ENCODE peak calls at places on chromosomes 7 and 10, in seven cellular contexts. P, M, C, H, B, S and V are unnamed samples. For H3K4me1, the result is how much of the 10 kb centered on the place peaks cover.

GRCh38 chr7:127731431-127732080 is 79.6 kb downstream of the SND1 start:
- DNase-seq in P (no peak), M (no peak), C (no peak), H (no peak), B (no peak), S (no peak), V (no peak)

GRCh38 chr7:78769551-78770101 is 683.8 kb downstream of the MAGI2 start:
- DNase-seq in P (no peak), M (no peak), C (no peak), H (peak), B (no peak), S (no peak), V (no peak)

GRCh38 chr7:134440067-134440466 is 18.8 kb downstream of the AKR1B1 start:
- DNase-seq in P (no peak), M (no peak), C (no peak), H (no peak), B (no peak), S (no peak), V (peak)

GRCh38 chr7:142697270-142697669 is 52.0 kb upstream of the PRSS1 start:
- DNase-seq in P (no peak), M (no peak), C (no peak), H (no peak), B (no peak), S (no peak), V (no peak)

GRCh38 chr7:54967384-54967783 is 51.4 kb upstream of the EGFR start:
- DNase-seq in P (peak), M (peak), C (no peak), H (no peak), B (no peak), S (peak), V (no peak)

GRCh38 chr7:37342665-37343471 is 105.8 kb downstream of the ELMO1 start:
- DNase-seq in P (no peak), M (no peak), C (no peak), H (peak), B (peak), S (no peak), V (no peak)

GRCh38 chr10:49647985-49648795 is 31.3 kb upstream of the C10orf53 start:
- DNase-seq in P (no peak), M (no peak), C (no peak), H (no peak), B (no peak), S (no peak), V (no peak)

GRCh38 chr7:108132551-108133265 is 2.5 kb upstream of the LAMB4 start:
- DNase-seq in P (no peak), M (no peak), C (no peak), H (no peak), B (no peak), S (no peak), V (no peak)

GRCh38 chr7:36088966-36089365 is 64.1 kb upstream of the EEPD1 start:
- DNase-seq in P (no peak), M (no peak), C (no peak), H (no peak), B (no peak), S (no peak), V (no peak)

GRCh38 chr10:101283762-101284161 is 54.5 kb upstream of the LBX1 start:
- DNase-seq in P (no peak), M (no peak), C (no peak), H (no peak), B (no peak), S (no peak), V (no peak)

GRCh38 chr10:102616071-102616770 is 28.1 kb upstream of the TRIM8 start:
- DNase-seq in P (no peak), M (no peak), C (no peak), H (no peak), B (no peak), S (no peak), V (peak)

GRCh38 chr7:92768501-92769360 is 67.6 kb downstream of the CDK6 start:
- DNase-seq in P (no peak), M (peak), C (no peak), H (peak), B (no peak), S (no peak), V (no peak)

DNA sequence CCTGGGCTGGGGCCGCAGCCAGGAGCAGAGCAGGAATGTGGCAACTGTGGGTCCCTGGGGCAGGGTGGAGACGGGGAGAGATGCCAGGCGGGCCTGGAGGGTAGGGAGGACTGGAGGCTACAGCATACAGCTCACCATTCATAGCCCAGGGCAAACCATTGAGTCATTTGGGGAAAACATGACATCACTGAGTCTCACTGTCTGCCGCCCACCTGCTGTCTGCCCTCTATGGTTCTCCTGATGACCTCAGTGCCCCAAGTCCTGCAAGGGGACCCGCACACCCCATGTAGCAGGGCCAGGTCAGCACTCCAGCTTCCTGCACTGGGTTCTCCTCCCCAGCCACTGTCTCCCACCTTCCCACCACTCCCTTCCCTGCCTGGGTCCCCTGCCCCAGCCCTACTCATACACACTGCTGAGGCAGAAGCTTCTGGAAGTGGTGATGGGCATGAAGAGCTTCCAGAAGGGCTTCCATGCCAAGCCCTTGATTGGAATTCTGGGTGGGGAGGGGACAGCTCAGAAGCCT is 10.4 kb downstream of the CHST3 start:
- DNase-seq in P (peak), M (peak), C (no peak), H (no peak), B (no peak), S (no peak), V (no peak)
- H3K27ac ChIP-seq in P (peak), M (no peak), C (peak), H (peak), B (no peak), S (no peak), V (peak)

DNA sequence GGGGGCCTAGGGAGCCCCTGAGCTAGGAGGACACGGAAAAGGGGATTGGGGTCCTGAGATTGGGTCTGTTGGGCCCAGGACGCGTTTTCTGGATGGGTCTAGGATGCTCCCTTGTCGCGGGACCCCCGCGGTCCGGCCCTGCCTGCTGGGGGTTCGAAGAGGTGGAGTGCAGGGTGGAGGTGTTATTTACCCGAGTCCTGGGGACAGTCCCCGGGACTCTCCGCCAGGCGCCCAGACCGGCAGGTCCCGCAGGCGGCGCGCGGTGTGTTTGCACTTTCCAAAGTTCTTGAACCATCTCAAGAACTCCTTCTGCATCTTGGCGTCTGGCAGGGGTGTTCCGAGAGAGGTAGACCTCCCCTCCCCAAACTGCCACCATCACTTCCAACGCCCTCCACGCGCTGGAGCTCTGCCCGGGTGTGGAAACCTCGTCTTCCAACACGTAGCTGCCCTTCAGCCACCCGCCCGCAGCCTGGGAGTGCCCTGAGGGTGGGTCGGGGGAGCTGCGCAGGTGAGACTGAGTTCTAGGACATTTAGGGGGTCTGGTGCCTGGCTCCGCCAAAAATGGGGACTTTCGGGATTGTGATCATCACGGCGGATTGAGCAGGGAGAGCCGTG is 569 bp downstream of the CAV1 start:
- DNase-seq in P (peak), M (no peak), C (peak), H (peak), B (peak), S (peak), V (peak)
- H3K4me1 ChIP-seq in P (half or more), M (under half), C (under half), H (under half), B (under half), S (under half), V (half or more)

GRCh38 chr10:6141296-6142151 is 52.7 kb downstream of the RBM17 start:
- DNase-seq in P (no peak), M (peak), C (no peak), H (peak), B (peak), S (no peak), V (no peak)

GRCh38 chr10:6140965-6141295 is 52.1 kb downstream of the RBM17 start:
- DNase-seq in P (no peak), M (no peak), C (no peak), H (no peak), B (no peak), S (no peak), V (no peak)

GRCh38 chr10:6139470-6139869 is 50.6 kb downstream of the RBM17 start:
- DNase-seq in P (no peak), M (no peak), C (peak), H (no peak), B (no peak), S (no peak), V (no peak)

GRCh38 chr10:6138456-6138855 is 49.6 kb downstream of the RBM17 start:
- DNase-seq in P (no peak), M (no peak), C (peak), H (no peak), B (no peak), S (no peak), V (no peak)

GRCh38 chr10:6140141-6140841 is 51.5 kb downstream of the RBM17 start:
- DNase-seq in P (no peak), M (no peak), C (peak), H (peak), B (peak), S (no peak), V (no peak)
- H3K4me3 ChIP-seq in P (no peak), M (no peak), C (no peak), H (no peak), B (peak), S (no peak), V (no peak)

GRCh38 chr10:97570789-97571536 is 1.6 kb upstream of the ANKRD2 start:
- DNase-seq in P (no peak), M (no peak), C (peak), H (peak), B (no peak), S (no peak), V (peak)
- H3K27ac ChIP-seq in P (peak), M (no peak), C (no peak), H (no peak), B (no peak), S (no peak), V (peak)

GRCh38 chr10:116691079-116691398 is 51.3 kb downstream of the HSPA12A start:
- DNase-seq in P (no peak), M (no peak), C (peak), H (no peak), B (no peak), S (no peak), V (no peak)
- H3K4me1 ChIP-seq in P (under half), M (under half), C (under half), H (under half), B (under half), S (under half), V (half or more)

GRCh38 chr10:71981868-71982230 is 17.7 kb downstream of the CHST3 start:
- DNase-seq in P (no peak), M (no peak), C (no peak), H (no peak), B (no peak), S (no peak), V (no peak)
- H3K4me3 ChIP-seq in P (no peak), M (no peak), C (no peak), H (no peak), B (no peak), S (no peak), V (no peak)

GRCh38 chr7:22296265-22296566 is 60.7 kb downstream of the RAPGEF5 start:
- DNase-seq in P (no peak), M (no peak), C (no peak), H (no peak), B (no peak), S (no peak), V (no peak)
- H3K27ac ChIP-seq in P (no peak), M (no peak), C (no peak), H (no peak), B (no peak), S (no peak), V (no peak)

GRCh38 chr10:112896273-112896672 is 53.8 kb upstream of the TCF7L2 start:
- DNase-seq in P (no peak), M (peak), C (no peak), H (no peak), B (no peak), S (no peak), V (no peak)
- H3K4me1 ChIP-seq in P (under half), M (under half), C (under half), H (under half), B (under half), S (under half), V (under half)

GRCh38 chr10:44967596-44967995 is 8.0 kb downstream of the RASSF4 start:
- DNase-seq in P (no peak), M (no peak), C (no peak), H (no peak), B (no peak), S (no peak), V (no peak)

GRCh38 chr10:44969854-44970253 is 8.8 kb downstream of the DEPP1 start:
- DNase-seq in P (no peak), M (no peak), C (no peak), H (no peak), B (no peak), S (peak), V (peak)

GRCh38 chr10:44968101-44968886 is 8.7 kb downstream of the RASSF4 start:
- DNase-seq in P (no peak), M (no peak), C (no peak), H (no peak), B (no peak), S (no peak), V (no peak)

GRCh38 chr10:44970812-44971395 is 7.7 kb downstream of the DEPP1 start:
- DNase-seq in P (no peak), M (no peak), C (no peak), H (no peak), B (no peak), S (no peak), V (no peak)

GRCh38 chr10:44968887-44969400 is 9.3 kb downstream of the RASSF4 start:
- DNase-seq in P (no peak), M (no peak), C (no peak), H (no peak), B (no peak), S (no peak), V (no peak)
- H3K4me3 ChIP-seq in P (no peak), M (no peak), C (no peak), H (no peak), B (no peak), S (no peak), V (peak)